ENCODE peak calls at places on chromosomes 7 and 10, in six cellular contexts. B, K, C, O, R and X are unnamed samples.

GRCh38 chr7:30263090-30263710 is 21.2 kb upstream of the ZNRF2 start:
- DNase-seq in B (no peak), O (no peak), K (no peak), C (no peak), R (no peak), X (no peak)

GRCh38 chr10:61791216-61791615 is 110.3 kb upstream of the ARID5B start:
- DNase-seq in R (no peak), C (no peak), B (no peak), O (no peak), K (no peak), X (no peak)

GRCh38 chr7:74535951-74536356 is 82.2 kb downstream of the GTF2IRD1 start:
- DNase-seq in B (no peak), C (no peak), R (no peak), O (no peak), K (no peak), X (no peak)

GRCh38 chr7:45720989-45721388 is 146.8 kb downstream of the ADCY1 start:
- DNase-seq in K (no peak), O (no peak), C (no peak), B (no peak), R (no peak), X (no peak)

GRCh38 chr10:71766717-71767419 is 6.5 kb downstream of the VSIR start:
- DNase-seq in C (peak; percentile 90), K (no peak), R (peak; percentile 92), B (no peak), O (no peak), X (no peak)

GRCh38 chr7:82067628-82068264 is 297.9 kb upstream of the HGF start:
- DNase-seq in B (no peak), R (no peak), C (no peak), O (no peak), K (no peak), X (no peak)

GRCh38 chr7:99102809-99103690 is 40.9 kb downstream of the SMURF1 start:
- DNase-seq in K (no peak), R (peak; percentile 72), B (no peak), O (no peak), C (no peak), X (no peak)

GRCh38 chr10:5534051-5534821 is 9.5 kb downstream of the CALML3 start:
- DNase-seq in C (no peak), K (no peak), R (no peak), B (no peak), O (no peak), X (no peak)

GRCh38 chr7:24245362-24245761 is 38.6 kb upstream of the NPY start:
- DNase-seq in R (no peak), C (no peak), K (no peak), B (no peak), O (no peak), X (no peak)

GRCh38 chr7:121276276-121276675 is 52.5 kb upstream of the WNT16 start:
- DNase-seq in R (no peak), B (no peak), K (no peak), C (no peak), O (no peak), X (no peak)

GRCh38 chr7:127976056-127976455 is 55.2 kb downstream of the LRRC4 start:
- DNase-seq in K (peak; percentile 23), B (peak; percentile 54), R (no peak), C (peak; percentile 59), O (peak; percentile 55), X (no peak)

GRCh38 chr10:3220853-3221252 is 48.3 kb upstream of the PITRM1 start:
- DNase-seq in R (no peak), O (no peak), B (no peak), K (no peak), C (no peak), X (no peak)

GRCh38 chr7:152647009-152647408 is 28.9 kb downstream of the XRCC2 start:
- DNase-seq in K (no peak), B (no peak), R (no peak), C (no peak), O (no peak), X (no peak)

GRCh38 chr10:106310596-106310995 is 853.9 kb downstream of the SORCS1 start:
- DNase-seq in C (no peak), K (no peak), B (no peak), R (no peak), O (no peak), X (no peak)

GRCh38 chr10:29737209-29737565 is 102.4 kb upstream of the SVIL start:
- DNase-seq in B (no peak), O (no peak), C (no peak), R (no peak), K (no peak), X (no peak)

GRCh38 chr7:97439637-97440214 is 292.2 kb upstream of the TAC1 start:
- DNase-seq in R (no peak), C (no peak), B (no peak), O (no peak), K (no peak), X (no peak)

GRCh38 chr7:141838581-141838980 is 2.7 kb downstream of the PRSS37 start:
- DNase-seq in K (no peak), C (no peak), O (no peak), R (no peak), B (no peak), X (no peak)

GRCh38 chr10:35276918-35277317 is 59.4 kb upstream of the CCNY start:
- DNase-seq in K (no peak), B (no peak), C (no peak), O (no peak), R (no peak), X (no peak)

GRCh38 chr10:127903789-127904188 is 3.1 kb upstream of the PTPRE start:
- DNase-seq in R (no peak), C (no peak), O (no peak), B (no peak), K (no peak), X (no peak)

GRCh38 chr7:119562839-119563238 is 710.1 kb upstream of the KCND2 start:
- DNase-seq in B (no peak), K (no peak), R (no peak), O (no peak), C (no peak), X (no peak)

GRCh38 chr7:65946895-65947294 is 35.1 kb downstream of the GUSB start:
- DNase-seq in B (no peak), C (no peak), O (no peak), R (peak; percentile 72), K (peak; percentile 68), X (no peak)

GRCh38 chr7:102260856-102261255 is 25.8 kb upstream of the SH2B2 start:
- DNase-seq in O (no peak), C (peak; percentile 78), R (no peak), K (peak; percentile 28), B (no peak), X (peak; percentile 8)

GRCh38 chr10:127041561-127041960 is 136.3 kb downstream of the DOCK1 start:
- DNase-seq in B (no peak), R (no peak), K (no peak), O (no peak), C (no peak), X (no peak)

GRCh38 chr10:126123466-126123865 is 227.1 kb downstream of the FANK1 start:
- DNase-seq in K (no peak), B (no peak), O (no peak), C (no peak), R (no peak), X (no peak)

GRCh38 chr10:76543655-76544054 is 1094.0 kb downstream of the KCNMA1 start:
- DNase-seq in O (no peak), C (no peak), R (no peak), B (no peak), K (no peak), X (no peak)

GRCh38 chr7:13560441-13560840 is 429.0 kb downstream of the ETV1 start:
- DNase-seq in B (no peak), O (no peak), R (no peak), C (no peak), K (no peak), X (no peak)

GRCh38 chr10:4431114-4431862 is 394.7 kb upstream of the AKR1E2 start:
- DNase-seq in O (no peak), C (no peak), K (no peak), B (no peak), R (no peak), X (no peak)

GRCh38 chr7:150415161-150416160 is 35.0 kb upstream of the GIMAP8 start:
- DNase-seq in C (no peak), O (no peak), R (no peak), B (no peak), K (no peak), X (no peak)

GRCh38 chr10:126565456-126565855 is 105.0 kb downstream of the C10orf90 start:
- DNase-seq in O (no peak), R (no peak), B (no peak), C (no peak), K (no peak), X (no peak)